ENCODE peak calls at places on chromosome 11, in eight cellular contexts. W is AG09309; X is T-helper 1 cell; P is HS-5; B is thoracic aorta; G is activated naive CD8-positive, alpha-beta T cell treated with anti-CD3 and anti-CD28 coated beads, Interleukin-2, amount 10 ng/mL, durations not matched to agents 7 days and 5 days; S is GM13976; C is RWPE1. A is an unnamed sample.

GRCh38 chr11:74815966-74816365 is 67.3 kb downstream of the RNF169 start:
- DNase-seq in W (no peak), X (no peak), P (no peak), B (no peak), G (no peak), S (no peak), C (no peak), A (no peak)

GRCh38 chr11:2886191-2886894 is 768 bp upstream of the CDKN1C start:
- DNase-seq in W (no peak), X (no peak), P (no peak), B (no peak), G (no peak), S (no peak), C (no peak), A (no peak)

GRCh38 chr11:63862923-63863322 is 24.0 kb downstream of the MARK2 start:
- DNase-seq in W (no peak), X (no peak), P (no peak), B (no peak), G (no peak), S (no peak), C (no peak), A (peak; percentile 96)

GRCh38 chr11:12212181-12212820 is 101.9 kb downstream of the MICAL2 start:
- DNase-seq in W (no peak), X (no peak), P (no peak), B (no peak), G (no peak), S (no peak), C (no peak), A (peak; percentile 52)

GRCh38 chr11:2899080-2899783 is 13.7 kb upstream of the CDKN1C start:
- DNase-seq in W (no peak), X (no peak), P (no peak), B (no peak), G (no peak), S (no peak), C (no peak), A (no peak)

GRCh38 chr11:67393990-67394389 is 2.2 kb downstream of the RAD9A start:
- DNase-seq in W (no peak), X (no peak), P (no peak), B (no peak), G (no peak), S (no peak), C (no peak), A (no peak)

GRCh38 chr11:93329936-93330445 is 551 bp upstream of the DEUP1 start:
- DNase-seq in W (no peak), X (no peak), P (no peak), B (no peak), G (no peak), S (no peak), C (peak; percentile 4), A (peak; percentile 94)

GRCh38 chr11:113557926-113558325 is 82.7 kb upstream of the DRD2 start:
- DNase-seq in W (no peak), X (no peak), P (no peak), B (no peak), G (no peak), S (no peak), C (no peak), A (no peak)

GRCh38 chr11:32960553-32961164 is 55.0 kb upstream of the DEPDC7 start:
- DNase-seq in W (peak; percentile 20), X (no peak), P (peak; percentile 18), B (no peak), G (no peak), S (peak; percentile 51), C (peak; percentile 26), A (peak; percentile 66)

A was measured in NCI-H69.